ENCODE peak calls at places on chromosomes 4 and X, in ten cellular contexts. K is BJ, E is Peyer's patch, N is GM10248, G is HL-60, I is type B pancreatic cell, H is heart left ventricle, O is AG04449, T is HFF-Myc, A is sigmoid colon. V is an unnamed sample.

GRCh38 chrX:103817502-103817901 is 14.6 kb downstream of the RAB9B start:
- DNase-seq in K (no peak), E (no peak), N (peak), G (peak), I (no peak), H (no peak), O (no peak), T (peak), A (no peak), V (peak)

GRCh38 chrX:50769389-50770063 is 44.5 kb downstream of the SHROOM4 start:
- DNase-seq in K (no peak), E (no peak), N (no peak), G (no peak), I (no peak), H (no peak), O (no peak), T (no peak), A (peak), V (peak)

GRCh38 chr4:168618577-168619265 is 121.9 kb downstream of the PALLD start:
- DNase-seq in K (no peak), E (no peak), N (no peak), G (no peak), I (no peak), H (no peak), O (no peak), T (no peak), A (no peak), V (peak)

GRCh38 chrX:758917-759316 is 128.3 kb downstream of the SHOX start:
- DNase-seq in K (no peak), E (no peak), N (no peak), G (no peak), I (no peak), H (no peak), O (no peak), T (no peak), A (no peak), V (no peak)

GRCh38 chr4:79050521-79050880 is 111.3 kb upstream of the PAQR3 start:
- DNase-seq in K (no peak), E (no peak), N (no peak), G (no peak), I (no peak), H (peak), O (no peak), T (no peak), A (no peak), V (no peak)

GRCh38 chrX:101759000-101759399 is 99.3 kb upstream of the ARMCX2 start:
- DNase-seq in K (no peak), E (no peak), N (no peak), G (no peak), I (no peak), H (no peak), O (no peak), T (peak), A (no peak), V (peak)

GRCh38 chr4:24003476-24003875 is 113.6 kb upstream of the PPARGC1A start:
- DNase-seq in K (no peak), E (no peak), N (no peak), G (no peak), I (no peak), H (no peak), O (no peak), T (no peak), A (no peak), V (no peak)

GRCh38 chrX:104565791-104566687 is at the start of gene IL1RAPL2:
- DNase-seq in K (no peak), E (no peak), N (no peak), G (no peak), I (peak), H (no peak), O (no peak), T (no peak), A (no peak), V (peak)

GRCh38 chrX:150569155-150569477 is 695 bp downstream of the MTM1 start:
- DNase-seq in K (no peak), E (peak), N (no peak), G (no peak), I (no peak), H (no peak), O (no peak), T (no peak), A (no peak), V (no peak)

GRCh38 chr4:186144596-186145569 is 40.4 kb downstream of the FAM149A start:
- DNase-seq in K (no peak), E (no peak), N (no peak), G (no peak), I (peak), H (peak), O (no peak), T (no peak), A (peak), V (peak)

GRCh38 chr4:14184265-14184664 is 556.7 kb upstream of the BOD1L1 start:
- DNase-seq in K (peak), E (no peak), N (no peak), G (no peak), I (no peak), H (peak), O (no peak), T (peak), A (peak), V (no peak)

GRCh38 chr4:173448103-173448502 is 49.2 kb upstream of the SCRG1 start:
- DNase-seq in K (peak), E (no peak), N (no peak), G (no peak), I (no peak), H (no peak), O (no peak), T (peak), A (peak), V (no peak)

GRCh38 chr4:164789047-164789446 is 35.1 kb downstream of the SMIM31 start:
- DNase-seq in K (no peak), E (no peak), N (no peak), G (no peak), I (no peak), H (no peak), O (no peak), T (no peak), A (no peak), V (no peak)

GRCh38 chr4:86891785-86892638 is at the start of gene C4orf36:
- DNase-seq in K (no peak), E (peak), N (peak), G (no peak), I (peak), H (peak), O (no peak), T (no peak), A (peak), V (peak)

GRCh38 chr4:47744843-47745382 is 93.0 kb downstream of the CORIN start:
- DNase-seq in K (no peak), E (no peak), N (no peak), G (no peak), I (no peak), H (no peak), O (no peak), T (no peak), A (no peak), V (no peak)

GRCh38 chrX:9310596-9310995 is 154.3 kb upstream of the TBL1X start:
- DNase-seq in K (peak), E (no peak), N (no peak), G (no peak), I (no peak), H (no peak), O (no peak), T (no peak), A (no peak), V (no peak)

GRCh38 chrX:41522681-41523080 is 75.5 kb downstream of the NYX start:
- DNase-seq in K (no peak), E (no peak), N (no peak), G (no peak), I (no peak), H (no peak), O (no peak), T (no peak), A (no peak), V (no peak)

GRCh38 chr4:71832049-71832448 is 48.2 kb upstream of the GC start:
- DNase-seq in K (no peak), E (no peak), N (no peak), G (no peak), I (no peak), H (no peak), O (no peak), T (no peak), A (no peak), V (no peak)

GRCh38 chrX:70998402-70999027 is 67.6 kb upstream of the SLC7A3 start:
- DNase-seq in K (no peak), E (no peak), N (no peak), G (no peak), I (no peak), H (no peak), O (no peak), T (peak), A (no peak), V (peak)

GRCh38 chrX:116204947-116205346 is 34.4 kb downstream of the AGTR2 start:
- DNase-seq in K (no peak), E (no peak), N (no peak), G (no peak), I (no peak), H (no peak), O (no peak), T (no peak), A (no peak), V (peak)

GRCh38 chrX:43940811-43941210 is 32.4 kb downstream of the NDP start:
- DNase-seq in K (no peak), E (no peak), N (no peak), G (no peak), I (no peak), H (no peak), O (no peak), T (no peak), A (no peak), V (peak)

GRCh38 chrX:109352121-109352556 is 129.7 kb downstream of the GUCY2F start:
- DNase-seq in K (no peak), E (no peak), N (no peak), G (no peak), I (no peak), H (no peak), O (no peak), T (no peak), A (no peak), V (no peak)

GRCh38 chr4:95835672-95836071 is 4.2 kb upstream of the PDHA2 start:
- DNase-seq in K (no peak), E (no peak), N (no peak), G (no peak), I (no peak), H (no peak), O (no peak), T (no peak), A (no peak), V (peak)

GRCh38 chrX:54066841-54067240 is 22.6 kb upstream of the PHF8 start:
- DNase-seq in K (no peak), E (no peak), N (no peak), G (no peak), I (no peak), H (no peak), O (no peak), T (no peak), A (no peak), V (peak)

GRCh38 chrX:6159468-6159867 is 69.2 kb downstream of the NLGN4X start:
- DNase-seq in K (no peak), E (no peak), N (no peak), G (no peak), I (no peak), H (no peak), O (no peak), T (no peak), A (no peak), V (no peak)

GRCh38 chrX:117969337-117969736 is 147.3 kb downstream of the KLHL13 start:
- DNase-seq in K (no peak), E (no peak), N (no peak), G (no peak), I (no peak), H (no peak), O (no peak), T (no peak), A (no peak), V (no peak)

GRCh38 chr4:32864713-32865351 is 2144.7 kb downstream of the PCDH7 start:
- DNase-seq in K (no peak), E (no peak), N (no peak), G (no peak), I (no peak), H (no peak), O (no peak), T (no peak), A (no peak), V (peak)

GRCh38 chr4:182207806-182208483 is 35.3 kb upstream of the TENM3 start:
- DNase-seq in K (peak), E (no peak), N (no peak), G (no peak), I (no peak), H (no peak), O (peak), T (peak), A (no peak), V (peak)

GRCh38 chr4:152719856-152720556 is 40.2 kb upstream of the TMEM154 start:
- DNase-seq in K (no peak), E (no peak), N (no peak), G (no peak), I (no peak), H (no peak), O (no peak), T (no peak), A (no peak), V (peak)

GRCh38 chr4:146835096-146835495 is 110.6 kb downstream of the TTC29 start:
- DNase-seq in K (no peak), E (no peak), N (no peak), G (no peak), I (no peak), H (no peak), O (no peak), T (no peak), A (no peak), V (no peak)

GRCh38 chr4:5973033-5973432 is 45.2 kb downstream of the C4orf50 start:
- DNase-seq in K (no peak), E (no peak), N (no peak), G (no peak), I (no peak), H (no peak), O (no peak), T (no peak), A (peak), V (no peak)

GRCh38 chr4:40225497-40225896 is 28.7 kb downstream of the RHOH start:
- DNase-seq in K (no peak), E (peak), N (no peak), G (no peak), I (no peak), H (no peak), O (no peak), T (no peak), A (no peak), V (no peak)

GRCh38 chrX:15143050-15143824 is 126.6 kb downstream of the ASB9 start:
- DNase-seq in K (no peak), E (peak), N (peak), G (no peak), I (no peak), H (no peak), O (no peak), T (peak), A (no peak), V (peak)

DNA sequence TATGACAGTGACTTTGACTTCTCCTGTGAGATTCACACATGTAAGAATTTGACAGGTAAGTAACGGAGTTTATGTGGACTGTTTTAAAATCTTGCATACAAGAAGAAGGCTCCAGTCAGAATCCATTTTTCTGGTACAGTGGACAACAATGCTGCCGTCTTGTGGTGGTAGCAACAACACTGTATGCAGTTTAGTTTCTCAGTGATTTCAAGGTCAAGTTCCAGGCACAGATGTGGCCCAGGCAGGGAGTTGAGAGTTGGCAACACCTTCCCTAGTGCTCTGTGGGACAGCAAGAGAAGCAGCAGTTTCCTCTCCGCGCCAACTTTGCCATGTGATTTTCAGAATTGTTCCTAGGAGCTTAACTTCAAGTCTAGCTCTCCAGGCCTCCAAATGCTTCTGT is 56.0 kb upstream of the STPG2 start:
- DNase-seq in K (no peak), E (no peak), N (no peak), G (no peak), I (no peak), H (no peak), O (no peak), T (no peak), A (no peak), V (no peak)
- TF ChIP-seq CTCF in K (no peak), E (no peak), N (no peak), G (no peak), I (no peak), H (peak), O (no peak), T (no peak), A (no peak), V (no peak)

GRCh38 chrX:136166221-136166855 is 19.0 kb downstream of the FHL1 start:
- DNase-seq in K (no peak), E (no peak), N (no peak), G (no peak), I (no peak), H (no peak), O (no peak), T (no peak), A (peak), V (peak)
- TF ChIP-seq CTCF in K (peak), E (no peak), N (peak), G (no peak), I (no peak), H (peak), O (peak), T (peak), A (no peak), V (peak)

DNA sequence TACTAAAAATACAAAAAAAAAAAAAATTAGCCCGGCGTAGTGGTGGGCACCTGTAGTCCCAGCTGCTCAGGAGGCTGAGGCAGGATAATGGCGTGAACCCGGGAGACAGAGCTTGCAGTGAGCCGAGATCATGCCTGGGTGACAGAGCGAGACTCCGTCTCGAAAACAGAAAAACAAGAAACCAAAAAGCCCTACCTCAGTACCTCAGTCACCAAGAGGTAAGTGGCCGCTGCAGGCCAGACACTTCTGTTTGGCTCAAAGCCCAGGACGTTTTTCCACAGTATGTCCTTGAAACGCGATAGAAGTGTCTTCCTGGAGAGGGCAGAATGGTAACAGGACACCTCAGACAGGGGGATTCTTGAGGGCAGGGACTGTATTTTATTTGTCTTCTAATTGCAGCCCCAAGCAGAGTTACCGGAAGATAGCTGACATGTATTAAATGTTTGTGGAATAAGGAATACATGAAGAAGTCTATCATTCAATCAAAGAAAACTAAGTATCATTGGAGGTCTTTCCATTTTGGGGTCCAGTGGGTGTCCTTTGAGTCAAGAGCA is 63.6 kb downstream of the CLNK start:
- DNase-seq in K (no peak), E (no peak), N (no peak), G (no peak), I (no peak), H (no peak), O (no peak), T (no peak), A (no peak), V (no peak)
- TF ChIP-seq CTCF in K (no peak), E (no peak), N (no peak), G (no peak), I (no peak), H (no peak), O (no peak), T (no peak), A (no peak), V (no peak)

DNA sequence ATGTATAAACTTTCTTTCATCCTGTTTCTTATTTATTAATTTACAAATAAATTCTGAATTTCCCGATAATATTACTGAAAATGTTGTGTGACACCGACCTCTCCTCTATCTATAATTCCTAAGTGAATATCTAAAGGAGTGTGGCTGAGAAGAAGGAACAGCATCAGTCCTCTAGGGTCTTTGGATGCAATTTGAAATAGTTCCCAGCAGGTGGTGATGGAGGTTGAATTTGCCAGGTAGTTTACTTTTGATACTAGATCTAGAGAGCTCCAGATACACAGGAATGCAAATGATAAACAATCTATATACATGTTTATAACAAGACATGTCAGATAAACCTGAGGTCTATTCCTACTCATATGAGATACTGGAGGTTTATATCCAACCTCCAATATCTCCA is 305.4 kb downstream of the PCDH18 start:
- DNase-seq in K (no peak), E (no peak), N (no peak), G (no peak), I (no peak), H (no peak), O (no peak), T (peak), A (no peak), V (peak)
- TF ChIP-seq CTCF in K (peak), E (no peak), N (no peak), G (no peak), I (peak), H (no peak), O (peak), T (peak), A (no peak), V (peak)

DNA sequence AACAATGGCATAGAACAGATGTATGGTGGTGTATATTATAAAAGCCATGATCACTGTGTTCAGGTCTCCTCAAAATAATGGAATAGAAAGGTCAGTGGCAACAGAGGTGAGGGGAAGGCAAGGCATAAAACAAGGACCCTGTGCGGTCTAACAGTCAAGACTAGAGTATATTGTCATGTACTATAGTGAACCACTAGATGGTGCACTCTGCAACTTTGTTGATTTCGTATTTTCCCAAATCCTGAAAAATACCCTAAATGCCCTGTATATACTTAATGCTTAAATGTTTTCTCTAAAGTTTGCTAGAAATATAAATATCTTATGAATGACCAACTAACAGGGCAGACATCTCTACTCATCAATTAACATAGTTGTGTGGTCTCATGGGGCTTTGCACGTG is 453.0 kb downstream of the PCDH11X start:
- DNase-seq in K (no peak), E (no peak), N (peak), G (no peak), I (no peak), H (no peak), O (no peak), T (no peak), A (no peak), V (no peak)
- TF ChIP-seq CTCF in K (no peak), E (no peak), N (no peak), G (no peak), I (peak), H (peak), O (no peak), T (no peak), A (no peak), V (no peak)

GRCh38 chrX:72020204-72020603 is 109.6 kb downstream of the NHSL2 start:
- DNase-seq in K (no peak), E (no peak), N (no peak), G (no peak), I (no peak), H (no peak), O (no peak), T (no peak), A (peak), V (no peak)

GRCh38 chrX:72020788-72021187 is 110.1 kb downstream of the NHSL2 start:
- DNase-seq in K (no peak), E (no peak), N (peak), G (no peak), I (no peak), H (no peak), O (no peak), T (no peak), A (no peak), V (no peak)

GRCh38 chrX:72019487-72019886 is 108.8 kb downstream of the NHSL2 start:
- DNase-seq in K (no peak), E (no peak), N (no peak), G (no peak), I (no peak), H (no peak), O (no peak), T (no peak), A (no peak), V (no peak)

GRCh38 chrX:72023071-72023470 is 108.6 kb downstream of the RTL5 start:
- DNase-seq in K (no peak), E (no peak), N (no peak), G (no peak), I (peak), H (no peak), O (no peak), T (no peak), A (no peak), V (no peak)

DNA sequence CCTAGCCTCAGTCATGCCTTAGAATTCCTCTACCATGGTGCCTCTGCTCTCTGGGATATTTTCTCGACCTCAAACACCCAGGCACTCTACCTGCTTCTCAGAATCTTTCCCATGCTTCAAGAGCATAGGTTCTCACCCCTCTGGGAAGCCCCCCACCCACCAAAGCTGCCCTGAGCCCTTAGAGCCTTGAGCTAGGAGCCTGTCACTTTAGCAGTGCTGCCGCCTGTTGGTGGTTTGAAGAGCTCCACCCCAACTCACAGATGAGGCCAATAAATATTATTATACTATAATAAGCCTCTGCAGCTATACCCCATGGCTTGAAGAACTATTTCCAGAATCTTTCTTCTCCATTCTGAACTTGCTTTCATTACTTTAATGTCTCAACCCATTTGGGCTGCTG is 109.7 kb downstream of the RTL5 start:
- DNase-seq in K (no peak), E (no peak), N (peak), G (no peak), I (peak), H (no peak), O (no peak), T (no peak), A (no peak), V (no peak)
- TF ChIP-seq CTCF in K (peak), E (no peak), N (peak), G (no peak), I (peak), H (no peak), O (peak), T (peak), A (no peak), V (peak)

V was measured in epithelial cell of esophagus.